ENCODE peak calls at places on chromosome 1, in nine cellular contexts. V is Right ventricle myocardium superior; Y is effector memory CD8-positive, alpha-beta T cell; O is GM13976; E is epithelial cell of esophagus; M is stimulated activated CD4-positive, alpha-beta T cell treated with anti-CD3 and anti-CD28 coated beads, Interleukin-12 subunit alpha, Interleukin-12 subunit beta, amount 100 ng/mL, for 24 hours; L is activated gamma-delta T cell treated with Interleukin-2 at 50 U/mL for 16 hours; Z is NB4; R is GF-D8. D is an unnamed sample.
A peak's percentile ranks its signal among the peaks of the same experiment; 100 is the strongest.

GRCh38 chr1:89995595-89996397 is 886 bp downstream of the ZNF326 start:
- DNase-seq in V (no peak), Y (no peak), O (no peak), E (peak; percentile 35), M (no peak), L (no peak), Z (no peak), R (no peak), D (no peak)

GRCh38 chr1:154324669-154325582 is at the start of gene ATP8B2:
- DNase-seq in V (peak; percentile 76), Y (peak; percentile 77), O (peak; percentile 91), E (peak; percentile 72), M (peak; percentile 80), L (peak; percentile 82), Z (peak; percentile 70), R (no peak), D (peak; percentile 73)

GRCh38 chr1:154791292-154792278 is 78.5 kb downstream of the KCNN3 start:
- DNase-seq in V (peak; percentile 34), Y (peak; percentile 77), O (peak; percentile 87), E (peak; percentile 59), M (peak; percentile 71), L (peak; percentile 87), Z (peak; percentile 43), R (no peak), D (peak; percentile 62)

GRCh38 chr1:234541281-234541975 is 62.4 kb upstream of the TARBP1 start:
- DNase-seq in V (no peak), Y (no peak), O (no peak), E (peak; percentile 95), M (no peak), L (no peak), Z (no peak), R (no peak), D (no peak)

GRCh38 chr1:25527226-25527846 is 16.1 kb upstream of the LDLRAP1 start:
- DNase-seq in V (no peak), Y (no peak), O (no peak), E (peak; percentile 32), M (no peak), L (no peak), Z (no peak), R (no peak), D (no peak)

GRCh38 chr1:188325211-188325610 is 1496.5 kb downstream of the PLA2G4A start:
- DNase-seq in V (no peak), Y (no peak), O (no peak), E (no peak), M (no peak), L (no peak), Z (no peak), R (no peak), D (no peak)

GRCh38 chr1:205567716-205568115 is 63.2 kb downstream of the CDK18 start:
- DNase-seq in V (no peak), Y (no peak), O (no peak), E (no peak), M (no peak), L (no peak), Z (no peak), R (no peak), D (no peak)

GRCh38 chr1:32933742-32934322 is 30.8 kb downstream of the RNF19B start:
- DNase-seq in V (no peak), Y (no peak), O (no peak), E (peak; percentile 32), M (no peak), L (no peak), Z (no peak), R (peak; percentile 20), D (no peak)

GRCh38 chr1:244762629-244763028 is 72.8 kb upstream of the COX20 start:
- DNase-seq in V (no peak), Y (no peak), O (no peak), E (no peak), M (no peak), L (no peak), Z (no peak), R (no peak), D (no peak)

GRCh38 chr1:117531222-117531621 is 74.6 kb upstream of the TENT5C start:
- DNase-seq in V (no peak), Y (no peak), O (no peak), E (no peak), M (no peak), L (no peak), Z (no peak), R (no peak), D (no peak)

GRCh38 chr1:201711101-201711597 is 117.8 kb upstream of the IPO9 start:
- DNase-seq in V (no peak), Y (no peak), O (no peak), E (no peak), M (no peak), L (no peak), Z (no peak), R (no peak), D (no peak)

GRCh38 chr1:171233183-171233582 is 15.1 kb upstream of the FMO1 start:
- DNase-seq in V (no peak), Y (no peak), O (no peak), E (no peak), M (no peak), L (no peak), Z (peak; percentile 7), R (no peak), D (no peak)

GRCh38 chr1:1240348-1240732 is 6.2 kb downstream of the C1QTNF12 start:
- DNase-seq in V (no peak), Y (no peak), O (no peak), E (no peak), M (no peak), L (no peak), Z (no peak), R (no peak), D (no peak)

GRCh38 chr1:41939194-41939593 is 20.5 kb upstream of the HIVEP3 start:
- DNase-seq in V (no peak), Y (no peak), O (no peak), E (no peak), M (no peak), L (no peak), Z (no peak), R (no peak), D (no peak)

GRCh38 chr1:196178083-196178635 is 430.1 kb downstream of the KCNT2 start:
- DNase-seq in V (no peak), Y (no peak), O (no peak), E (peak; percentile 34), M (no peak), L (no peak), Z (no peak), R (no peak), D (no peak)

GRCh38 chr1:207565546-207566468 is 69.8 kb downstream of the CR1 start:
- DNase-seq in V (no peak), Y (no peak), O (no peak), E (peak; percentile 15), M (no peak), L (no peak), Z (peak; percentile 58), R (no peak), D (no peak)

GRCh38 chr1:154884868-154885706 is 15.0 kb upstream of the KCNN3 start:
- DNase-seq in V (no peak), Y (no peak), O (no peak), E (no peak), M (no peak), L (no peak), Z (no peak), R (no peak), D (no peak)

GRCh38 chr1:25771246-25772114 is 28.5 kb upstream of the SELENON start:
- DNase-seq in V (peak; percentile 83), Y (no peak), O (peak; percentile 72), E (no peak), M (peak; percentile 19), L (peak; percentile 20), Z (no peak), R (no peak), D (no peak)

GRCh38 chr1:91750398-91750996 is 135.5 kb downstream of the TGFBR3 start:
- DNase-seq in V (no peak), Y (no peak), O (no peak), E (no peak), M (no peak), L (no peak), Z (no peak), R (no peak), D (no peak)

GRCh38 chr1:227356582-227357228 is 38.4 kb upstream of the CDC42BPA start:
- DNase-seq in V (no peak), Y (no peak), O (no peak), E (peak; percentile 78), M (no peak), L (no peak), Z (no peak), R (no peak), D (no peak)

GRCh38 chr1:164794310-164794709 is 235.3 kb downstream of the PBX1 start:
- DNase-seq in V (no peak), Y (no peak), O (no peak), E (peak; percentile 88), M (no peak), L (no peak), Z (peak; percentile 59), R (no peak), D (no peak)

GRCh38 chr1:11355594-11356467 is 82.8 kb downstream of the UBIAD1 start:
- DNase-seq in V (no peak), Y (no peak), O (no peak), E (no peak), M (no peak), L (no peak), Z (no peak), R (no peak), D (no peak)

GRCh38 chr1:223654083-223654482 is 11.4 kb downstream of the CAPN8 start:
- DNase-seq in V (no peak), Y (no peak), O (no peak), E (peak; percentile 57), M (no peak), L (no peak), Z (no peak), R (no peak), D (no peak)

GRCh38 chr1:165871311-165872067 is 44.1 kb downstream of the UCK2 start:
- DNase-seq in V (peak; percentile 49), Y (peak; percentile 51), O (no peak), E (peak; percentile 46), M (peak; percentile 35), L (peak; percentile 61), Z (peak; percentile 97), R (peak; percentile 99), D (peak; percentile 13)

GRCh38 chr1:206507395-206508129 is at the start of gene RASSF5:
- DNase-seq in V (peak; percentile 92), Y (peak; percentile 75), O (peak; percentile 91), E (peak; percentile 76), M (peak; percentile 87), L (peak; percentile 74), Z (peak; percentile 76), R (no peak), D (peak; percentile 69)

GRCh38 chr1:44807364-44808062 is 362 bp upstream of the DYNLT4 start:
- DNase-seq in V (peak; percentile 98), Y (peak; percentile 78), O (peak; percentile 80), E (peak; percentile 97), M (peak; percentile 91), L (peak; percentile 87), Z (peak; percentile 97), R (peak; percentile 92), D (peak; percentile 75)

GRCh38 chr1:200893411-200893901 is 1.2 kb upstream of the INAVA start:
- DNase-seq in V (no peak), Y (no peak), O (no peak), E (peak; percentile 30), M (no peak), L (no peak), Z (no peak), R (no peak), D (no peak)

GRCh38 chr1:246681822-246682221 is 42.4 kb upstream of the SCCPDH start:
- DNase-seq in V (peak; percentile 77), Y (no peak), O (no peak), E (no peak), M (no peak), L (no peak), Z (peak; percentile 85), R (no peak), D (no peak)

GRCh38 chr1:109969430-109969829 is 15.1 kb upstream of the AHCYL1 start:
- DNase-seq in V (no peak), Y (no peak), O (no peak), E (peak; percentile 64), M (no peak), L (no peak), Z (no peak), R (no peak), D (no peak)

GRCh38 chr1:68166348-68166747 is 66.0 kb downstream of the WLS start:
- DNase-seq in V (no peak), Y (no peak), O (no peak), E (no peak), M (no peak), L (no peak), Z (no peak), R (no peak), D (no peak)

GRCh38 chr1:47788761-47789160 is 208.4 kb downstream of the TRABD2B start:
- DNase-seq in V (no peak), Y (no peak), O (no peak), E (no peak), M (no peak), L (no peak), Z (no peak), R (no peak), D (no peak)

D was measured in activated CD4-positive, alpha-beta T cell treated with anti-CD3 and anti-CD28 coated beads for 24 hours.